ENCODE peak calls at places on chromosome 13, in four cellular contexts. M is HL-60; S is HS-5; T is stimulated activated CD4-positive, alpha-beta T cell treated with anti-CD3 and anti-CD28 coated beads, Interleukin-15, amount 100 ng/mL, for 1 hour. I is an unnamed sample.

GRCh38 chr13:109704771-109705628 is 81.4 kb downstream of the IRS2 start:
- DNase-seq in M (peak; percentile 95), S (no peak), T (no peak), I (peak; percentile 4)

GRCh38 chr13:23506071-23506820 is 64.0 kb upstream of the TNFRSF19 start:
- DNase-seq in M (no peak), S (no peak), T (no peak), I (no peak)

GRCh38 chr13:96967248-96967745 is 27.0 kb downstream of the OXGR1 start:
- DNase-seq in M (no peak), S (no peak), T (no peak), I (no peak)

GRCh38 chr13:61255035-61255796 is 160.4 kb downstream of the PCDH20 start:
- DNase-seq in M (no peak), S (no peak), T (no peak), I (no peak)

GRCh38 chr13:94966380-94966779 is 254.0 kb upstream of the SOX21 start:
- DNase-seq in M (no peak), S (no peak), T (no peak), I (no peak)

GRCh38 chr13:107124129-107124718 is 556.3 kb upstream of the ARGLU1 start:
- DNase-seq in M (no peak), S (no peak), T (no peak), I (no peak)

GRCh38 chr13:110305949-110306339 is 1.0 kb downstream of the COL4A1 start:
- DNase-seq in M (no peak), S (no peak), T (no peak), I (no peak)

GRCh38 chr13:99726261-99726894 is 225.1 kb downstream of the TM9SF2 start:
- DNase-seq in M (no peak), S (no peak), T (no peak), I (no peak)

GRCh38 chr13:48231948-48232347 is 1.1 kb upstream of the ITM2B start:
- DNase-seq in M (no peak), S (no peak), T (no peak), I (no peak)

GRCh38 chr13:92804926-92805325 is 421.7 kb upstream of the GPC6 start:
- DNase-seq in M (no peak), S (no peak), T (no peak), I (no peak)

GRCh38 chr13:105184221-105184620 is 1351.2 kb downstream of the EFNB2 start:
- DNase-seq in M (peak; percentile 69), S (no peak), T (no peak), I (no peak)

GRCh38 chr13:113649212-113649611 is 8.8 kb downstream of the ATP4B start:
- DNase-seq in M (no peak), S (no peak), T (no peak), I (no peak)

GRCh38 chr13:79237981-79238380 is 168.1 kb downstream of the RBM26 start:
- DNase-seq in M (no peak), S (no peak), T (no peak), I (no peak)

GRCh38 chr13:35530147-35530546 is 53.7 kb upstream of the MAB21L1 start:
- DNase-seq in M (no peak), S (no peak), T (no peak), I (no peak)

GRCh38 chr13:110560606-110561334 is 752 bp downstream of the RAB20 start:
- DNase-seq in M (peak; percentile 37), S (no peak), T (no peak), I (no peak)

GRCh38 chr13:85419611-85420010 is 379.6 kb downstream of the SLITRK6 start:
- DNase-seq in M (no peak), S (no peak), T (no peak), I (peak; percentile 19)

GRCh38 chr13:36549771-36550170 is 117.5 kb downstream of the CCNA1 start:
- DNase-seq in M (no peak), S (no peak), T (no peak), I (no peak)